ENCODE peak calls at places on chromosomes 16 and 17, in five cellular contexts. D is 8988T; N is NCI-H1694 treated with DMSO at 0.1 percent for 48 hours; Q is CD8-positive, alpha-beta T cell; K is stimulated activated naive CD8-positive, alpha-beta T cell treated with anti-CD3 and anti-CD28 coated beads, Interleukin-15, Interleukin-2, amounts not matched to agents 100 U/mL and 50 U/mL, for 24 hours. R is an unnamed sample.

GRCh38 chr16:85349413-85350145 is 237.3 kb upstream of the CIBAR2 start:
- DNase-seq in D (no peak), N (no peak), Q (no peak), K (no peak), R (no peak)

GRCh38 chr17:72353502-72353901 is 232.7 kb downstream of the SOX9 start:
- DNase-seq in D (no peak), N (no peak), Q (no peak), K (no peak), R (no peak)

GRCh38 chr17:78557598-78558039 is 19.6 kb downstream of the DNAH17 start:
- DNase-seq in D (no peak), N (peak), Q (no peak), K (no peak), R (peak)

GRCh38 chr17:44024271-44024663 is 9.5 kb upstream of the TMEM101 start:
- DNase-seq in D (no peak), N (peak), Q (no peak), K (no peak), R (no peak)

GRCh38 chr16:57159447-57159846 is 26.4 kb downstream of the PSME3IP1 start:
- DNase-seq in D (no peak), N (no peak), Q (no peak), K (no peak), R (no peak)

GRCh38 chr17:44926841-44927525 is 11.7 kb upstream of the GFAP start:
- DNase-seq in D (no peak), N (no peak), Q (no peak), K (no peak), R (no peak)

GRCh38 chr16:28063047-28063521 is 430 bp downstream of the GSG1L start:
- DNase-seq in D (no peak), N (no peak), Q (no peak), K (peak), R (no peak)

GRCh38 chr16:68324780-68325357 is 14.1 kb downstream of the PRMT7 start:
- DNase-seq in D (no peak), N (no peak), Q (no peak), K (no peak), R (no peak)

GRCh38 chr17:19454074-19454473 is 43.0 kb downstream of the RNF112 start:
- DNase-seq in D (no peak), N (no peak), Q (no peak), K (no peak), R (no peak)

GRCh38 chr17:32503251-32504165 is 16.7 kb downstream of the CDK5R1 start:
- DNase-seq in D (no peak), N (no peak), Q (peak), K (no peak), R (peak)

GRCh38 chr16:85735225-85735722 is 15.6 kb downstream of the C16orf74 start:
- DNase-seq in D (no peak), N (no peak), Q (peak), K (peak), R (no peak)

GRCh38 chr17:7220593-7221280 is 999 bp downstream of the ACADVL start:
- DNase-seq in D (peak), N (peak), Q (peak), K (peak), R (peak)

GRCh38 chr17:49459401-49459984 is 35.6 kb upstream of the NGFR start:
- DNase-seq in D (no peak), N (no peak), Q (no peak), K (peak), R (no peak)

GRCh38 chr16:88377961-88378360 is 4.8 kb upstream of the ZNF469 start:
- DNase-seq in D (no peak), N (no peak), Q (no peak), K (no peak), R (no peak)

GRCh38 chr17:388087-388486 is 35.5 kb upstream of the RPH3AL start:
- DNase-seq in D (no peak), N (no peak), Q (no peak), K (no peak), R (no peak)

GRCh38 chr17:72520665-72521303 is 400.0 kb downstream of the SOX9 start:
- DNase-seq in D (no peak), N (no peak), Q (no peak), K (no peak), R (no peak)

GRCh38 chr17:77865109-77865611 is 93.3 kb upstream of the TNRC6C start:
- DNase-seq in D (no peak), N (peak), Q (no peak), K (no peak), R (no peak)

GRCh38 chr17:66514227-66514806 is 211.9 kb downstream of the PRKCA start:
- DNase-seq in D (no peak), N (no peak), Q (no peak), K (no peak), R (peak)

GRCh38 chr17:33944412-33944811 is 310.7 kb upstream of the CCL2 start:
- DNase-seq in D (no peak), N (no peak), Q (no peak), K (no peak), R (no peak)

GRCh38 chr17:76537288-76537577 is 276 bp downstream of the CYGB start:
- DNase-seq in D (peak), N (no peak), Q (no peak), K (no peak), R (no peak)

GRCh38 chr17:1006054-1006453 is 9.1 kb downstream of the TIMM22 start:
- DNase-seq in D (no peak), N (no peak), Q (no peak), K (no peak), R (no peak)

GRCh38 chr17:81270279-81270678 is 24.8 kb downstream of the SLC38A10 start:
- DNase-seq in D (no peak), N (no peak), Q (no peak), K (no peak), R (no peak)

GRCh38 chr17:6570731-6571465 is 14.5 kb upstream of the PITPNM3 start:
- DNase-seq in D (no peak), N (no peak), Q (no peak), K (no peak), R (no peak)

GRCh38 chr17:4908301-4908700 is 5.4 kb upstream of the CHRNE start:
- DNase-seq in D (no peak), N (no peak), Q (no peak), K (no peak), R (peak)

GRCh38 chr17:22694362-22695227 is 1002.3 kb downstream of the KCNJ18 start:
- DNase-seq in D (no peak), N (peak), Q (no peak), K (no peak), R (no peak)

GRCh38 chr16:68229431-68230175 is 6.3 kb downstream of the ESRP2 start:
- DNase-seq in D (no peak), N (peak), Q (peak), K (no peak), R (peak)

GRCh38 chr16:75750516-75750915 is 24.2 kb upstream of the CPHXL start:
- DNase-seq in D (no peak), N (no peak), Q (no peak), K (no peak), R (no peak)

GRCh38 chr17:43468746-43469544 is 14.8 kb upstream of the DHX8 start:
- DNase-seq in D (no peak), N (peak), Q (no peak), K (no peak), R (peak)

GRCh38 chr17:34883106-34884000 is 77.9 kb downstream of the CCT6B start:
- DNase-seq in D (no peak), N (no peak), Q (no peak), K (no peak), R (no peak)

GRCh38 chr16:71929048-71929447 is 33.7 kb downstream of the IST1 start:
- DNase-seq in D (no peak), N (no peak), Q (no peak), K (no peak), R (peak)

GRCh38 chr17:29292992-29293889 is 707 bp downstream of the NUFIP2 start:
- DNase-seq in D (peak), N (peak), Q (peak), K (peak), R (peak)

GRCh38 chr17:4901108-4901647 is 1.7 kb downstream of the CHRNE start:
- DNase-seq in D (peak), N (no peak), Q (no peak), K (no peak), R (no peak)

GRCh38 chr16:15866451-15866850 is 9.6 kb upstream of the MYH11 start:
- DNase-seq in D (no peak), N (no peak), Q (no peak), K (no peak), R (no peak)